ENCODE peak calls at places on chromosomes 5 and 9, in eight cellular contexts. O, L, S, I, B, H, P and K are unnamed samples.

GRCh38 chr9:14400658-14400995 is 86.7 kb upstream of the NFIB start:
- DNase-seq in B (no peak), O (peak), S (peak), L (no peak), H (no peak), I (peak), P (peak), K (peak)

GRCh38 chr5:118889165-118889564 is 99.2 kb downstream of the DTWD2 start:
- DNase-seq in H (no peak), L (no peak), B (no peak), O (no peak), S (no peak), I (no peak), P (no peak), K (no peak)

GRCh38 chr5:1101991-1102713 is 9.7 kb downstream of the SLC12A7 start:
- DNase-seq in I (no peak), O (no peak), H (no peak), L (no peak), P (peak), B (no peak), S (no peak), K (no peak)

GRCh38 chr5:15992918-15993317 is 186.7 kb downstream of the MARCHF11 start:
- DNase-seq in L (no peak), H (no peak), P (peak), B (no peak), S (no peak), I (no peak), O (no peak), K (no peak)

GRCh38 chr5:77560677-77561263 is 68.7 kb upstream of the WDR41 start:
- DNase-seq in L (peak), S (no peak), I (no peak), O (no peak), P (peak), B (no peak), H (no peak), K (peak)

GRCh38 chr5:74382864-74383618 is 257.5 kb downstream of the ENC1 start:
- DNase-seq in P (peak), S (no peak), H (no peak), I (no peak), B (no peak), O (no peak), L (peak), K (no peak)

GRCh38 chr9:34158362-34158869 is 20.4 kb upstream of the UBAP1 start:
- DNase-seq in B (no peak), H (no peak), I (no peak), P (peak), L (peak), O (peak), S (no peak), K (no peak)

GRCh38 chr9:117412841-117413240 is 2.0 kb downstream of the ASTN2 start:
- DNase-seq in O (no peak), P (no peak), I (no peak), B (no peak), L (no peak), H (no peak), S (no peak), K (no peak)

GRCh38 chr9:134468358-134468757 is 142.1 kb downstream of the RXRA start:
- DNase-seq in L (no peak), O (no peak), I (no peak), B (no peak), H (no peak), P (no peak), S (no peak), K (no peak)

GRCh38 chr5:136194611-136195010 is 1.6 kb upstream of the SMIM32 start:
- DNase-seq in L (no peak), S (no peak), P (no peak), B (peak), I (no peak), O (no peak), H (no peak), K (no peak)

GRCh38 chr5:148740966-148741742 is 85.3 kb upstream of the ADRB2 start:
- DNase-seq in H (no peak), P (peak), L (peak), I (no peak), S (no peak), O (no peak), B (no peak), K (peak)
- H3K4me3 ChIP-seq in H (no peak), P (no peak), L (no peak), I (no peak), S (no peak), O (no peak), B (no peak), K (no peak)

GRCh38 chr5:109215040-109215439 is 194.7 kb downstream of the PJA2 start:
- DNase-seq in H (no peak), P (no peak), S (no peak), I (no peak), O (no peak), L (no peak), B (no peak), K (no peak)
- TF ChIP-seq CTCF in H (no peak), P (no peak), S (no peak), I (no peak), O (no peak), L (no peak), B (no peak), K (no peak)

GRCh38 chr5:176821441-176821840 is 11.1 kb downstream of the UNC5A start:
- DNase-seq in S (no peak), I (no peak), O (no peak), H (no peak), P (no peak), B (no peak), L (no peak), K (no peak)

GRCh38 chr5:176822041-176822425 is 11.7 kb downstream of the UNC5A start:
- DNase-seq in P (no peak), L (no peak), I (no peak), O (no peak), H (no peak), B (no peak), S (no peak), K (no peak)

GRCh38 chr5:176819476-176819875 is 9.1 kb downstream of the UNC5A start:
- DNase-seq in H (no peak), I (no peak), O (no peak), L (no peak), S (no peak), B (no peak), P (no peak), K (no peak)

GRCh38 chr5:176822426-176823075 is 12.2 kb downstream of the UNC5A start:
- DNase-seq in L (no peak), B (no peak), H (no peak), O (no peak), P (no peak), S (no peak), I (no peak), K (no peak)

DNA sequence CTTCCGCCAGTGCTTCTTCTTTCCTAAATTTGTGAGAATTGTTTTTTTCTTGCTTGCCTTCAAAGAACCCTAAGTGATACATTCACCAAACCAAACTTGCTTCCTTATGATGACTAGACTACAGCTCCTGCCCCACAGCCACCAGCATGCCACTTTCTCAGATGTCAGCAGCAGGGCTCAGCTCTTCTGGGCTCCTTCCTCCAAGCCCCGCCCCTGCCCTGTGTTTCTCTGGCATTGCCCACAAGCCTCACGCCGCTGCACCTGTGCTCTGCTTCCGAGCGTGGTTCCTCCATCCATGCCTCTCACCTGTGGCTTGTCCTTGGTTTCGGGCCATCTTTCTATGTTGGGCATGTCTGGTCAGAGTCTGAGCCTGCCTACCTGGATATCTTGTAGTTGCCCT is 10.6 kb downstream of the UNC5A start:
- DNase-seq in O (no peak), S (no peak), L (no peak), H (no peak), I (no peak), B (no peak), P (no peak), K (no peak)
- H3K4me3 ChIP-seq in O (no peak), S (no peak), L (no peak), H (no peak), I (no peak), B (no peak), P (no peak), K (no peak)

GRCh38 chr9:5846501-5846921 is 13.6 kb upstream of the ERMP1 start:
- DNase-seq in O (no peak), I (no peak), S (no peak), B (no peak), H (no peak), P (peak), L (no peak), K (no peak)

GRCh38 chr9:5846080-5846479 is 13.2 kb upstream of the ERMP1 start:
- DNase-seq in I (no peak), O (no peak), L (no peak), B (no peak), H (no peak), P (no peak), S (no peak), K (no peak)

GRCh38 chr9:5842926-5843325 is 10.0 kb upstream of the ERMP1 start:
- DNase-seq in S (no peak), H (no peak), L (no peak), P (no peak), B (no peak), O (no peak), I (no peak), K (no peak)

GRCh38 chr9:5845147-5845531 is 12.2 kb upstream of the ERMP1 start:
- DNase-seq in P (no peak), L (no peak), H (no peak), I (no peak), O (no peak), S (no peak), B (no peak), K (no peak)

GRCh38 chr9:5843450-5844249 is 10.7 kb upstream of the ERMP1 start:
- DNase-seq in I (no peak), S (no peak), O (no peak), H (no peak), L (no peak), P (peak), B (no peak), K (peak)
- TF ChIP-seq CTCF in I (no peak), S (no peak), O (no peak), H (no peak), L (no peak), P (no peak), B (peak), K (no peak)

GRCh38 chr5:6510973-6511372 is 62.3 kb downstream of the UBE2QL1 start:
- DNase-seq in L (no peak), P (no peak), I (no peak), B (no peak), O (no peak), H (no peak), S (no peak), K (no peak)

GRCh38 chr5:6506631-6507030 is 58.0 kb downstream of the UBE2QL1 start:
- DNase-seq in S (no peak), L (no peak), P (no peak), H (no peak), O (no peak), I (no peak), B (no peak), K (no peak)

GRCh38 chr5:6510132-6510531 is 61.5 kb downstream of the UBE2QL1 start:
- DNase-seq in I (no peak), P (peak), H (no peak), B (no peak), L (no peak), S (no peak), O (no peak), K (no peak)

GRCh38 chr5:6505779-6506557 is 57.3 kb downstream of the UBE2QL1 start:
- DNase-seq in H (no peak), L (no peak), S (no peak), O (no peak), P (no peak), I (no peak), B (no peak), K (no peak)

DNA sequence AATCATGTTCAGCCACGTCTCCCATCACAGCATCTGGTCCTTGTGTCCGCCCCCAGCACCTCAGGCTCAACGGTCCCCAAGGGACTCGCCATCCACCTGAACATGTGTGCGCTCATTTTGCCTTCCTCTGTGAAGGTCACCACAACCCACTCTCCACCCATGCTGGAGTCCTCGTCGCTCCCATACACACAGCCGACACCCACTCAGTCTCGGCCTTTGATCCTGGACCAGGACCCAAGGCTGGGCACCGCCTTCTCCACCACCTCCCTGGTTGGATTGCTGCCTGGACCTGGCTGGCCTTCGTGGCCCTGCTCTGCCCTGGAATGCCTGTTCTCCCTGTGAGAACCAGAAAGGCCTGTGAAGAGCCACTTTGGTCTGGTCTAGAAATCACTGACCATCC is 60.3 kb downstream of the UBE2QL1 start:
- DNase-seq in S (peak), H (no peak), L (no peak), P (no peak), O (no peak), I (peak), B (no peak), K (no peak)
- H3K4me3 ChIP-seq in S (no peak), H (no peak), L (no peak), P (no peak), O (no peak), I (no peak), B (no peak), K (no peak)

GRCh38 chr9:912776-913175 is 63.7 kb upstream of the DMRT3 start:
- DNase-seq in B (no peak), S (no peak), L (no peak), P (no peak), I (no peak), H (no peak), O (no peak), K (no peak)

GRCh38 chr9:908806-909205 is 67.3 kb downstream of the DMRT1 start:
- DNase-seq in H (no peak), S (no peak), I (no peak), B (no peak), P (no peak), L (no peak), O (no peak), K (no peak)

GRCh38 chr9:911003-911402 is 65.5 kb upstream of the DMRT3 start:
- DNase-seq in O (no peak), B (no peak), H (no peak), L (no peak), P (no peak), S (no peak), I (no peak), K (no peak)
- TF ChIP-seq CTCF in O (no peak), B (no peak), H (no peak), L (no peak), P (no peak), S (no peak), I (no peak), K (no peak)

GRCh38 chr5:115686692-115687054 is 60.8 kb upstream of the TMED7 start:
- DNase-seq in P (no peak), I (no peak), L (peak), S (no peak), B (no peak), H (no peak), O (no peak), K (no peak)
- H3K4me3 ChIP-seq in P (no peak), I (no peak), L (no peak), S (no peak), B (no peak), H (no peak), O (no peak), K (no peak)